ENCODE peak calls at places on chromosomes 2 and 18, in six cellular contexts. One of them, this sample, is unnamed.

GRCh38 chr18:13237641-13238040 is 19.1 kb downstream of the LDLRAD4 start:
- DNase-seq in ovary: no peak
- DNase-seq in A549: no peak
- DNase-seq in ascending aorta: peak
- DNase-seq in psoas muscle: no peak
- DNase-seq in astrocyte of the spinal cord: no peak
- DNase-seq in this sample: no peak

GRCh38 chr2:82796132-82796531 is 1662.9 kb downstream of the SUCLG1 start:
- DNase-seq in ovary: no peak
- DNase-seq in A549: no peak
- DNase-seq in ascending aorta: no peak
- DNase-seq in psoas muscle: no peak
- DNase-seq in astrocyte of the spinal cord: peak
- DNase-seq in this sample: no peak

GRCh38 chr2:61272421-61273070 is 110.6 kb downstream of the C2orf74 start:
- DNase-seq in ovary: no peak
- DNase-seq in A549: no peak
- DNase-seq in ascending aorta: no peak
- DNase-seq in psoas muscle: no peak
- DNase-seq in astrocyte of the spinal cord: peak
- DNase-seq in this sample: no peak

GRCh38 chr2:107777962-107778361 is 48.7 kb upstream of the RGPD4 start:
- DNase-seq in ovary: no peak
- DNase-seq in A549: no peak
- DNase-seq in ascending aorta: no peak
- DNase-seq in psoas muscle: no peak
- DNase-seq in astrocyte of the spinal cord: no peak
- DNase-seq in this sample: no peak

GRCh38 chr2:148592812-148593211 is 51.7 kb upstream of the EPC2 start:
- DNase-seq in ovary: no peak
- DNase-seq in A549: no peak
- DNase-seq in ascending aorta: no peak
- DNase-seq in psoas muscle: no peak
- DNase-seq in astrocyte of the spinal cord: no peak
- DNase-seq in this sample: no peak

GRCh38 chr2:222837643-222838056 is 23.2 kb upstream of the ACSL3 start:
- DNase-seq in ovary: no peak
- DNase-seq in A549: peak
- DNase-seq in ascending aorta: no peak
- DNase-seq in psoas muscle: no peak
- DNase-seq in astrocyte of the spinal cord: no peak
- DNase-seq in this sample: no peak

GRCh38 chr2:150889141-150889540 is 372.5 kb downstream of the RBM43 start:
- DNase-seq in ovary: no peak
- DNase-seq in A549: no peak
- DNase-seq in ascending aorta: no peak
- DNase-seq in psoas muscle: no peak
- DNase-seq in astrocyte of the spinal cord: peak
- DNase-seq in this sample: no peak

GRCh38 chr2:22821458-22821857 is 563.5 kb upstream of the KLHL29 start:
- DNase-seq in ovary: no peak
- DNase-seq in A549: no peak
- DNase-seq in ascending aorta: no peak
- DNase-seq in psoas muscle: no peak
- DNase-seq in astrocyte of the spinal cord: no peak
- DNase-seq in this sample: no peak

GRCh38 chr18:10290244-10291240 is 163.9 kb upstream of the APCDD1 start:
- DNase-seq in ovary: no peak
- DNase-seq in A549: no peak
- DNase-seq in ascending aorta: no peak
- DNase-seq in psoas muscle: no peak
- DNase-seq in astrocyte of the spinal cord: no peak
- DNase-seq in this sample: no peak

GRCh38 chr2:236863729-236864126 is 222.0 kb upstream of the COPS8 start:
- DNase-seq in ovary: no peak
- DNase-seq in A549: no peak
- DNase-seq in ascending aorta: peak
- DNase-seq in psoas muscle: no peak
- DNase-seq in astrocyte of the spinal cord: no peak
- DNase-seq in this sample: no peak

GRCh38 chr2:29114514-29114840 is 738 bp upstream of the CLIP4 start:
- DNase-seq in ovary: peak
- DNase-seq in A549: no peak
- DNase-seq in ascending aorta: no peak
- DNase-seq in psoas muscle: no peak
- DNase-seq in astrocyte of the spinal cord: no peak
- DNase-seq in this sample: no peak

GRCh38 chr2:86556508-86556907 is 6.7 kb downstream of the CHMP3 start:
- DNase-seq in ovary: no peak
- DNase-seq in A549: no peak
- DNase-seq in ascending aorta: no peak
- DNase-seq in psoas muscle: no peak
- DNase-seq in astrocyte of the spinal cord: no peak
- DNase-seq in this sample: no peak

GRCh38 chr2:118198268-118198667 is 110.0 kb downstream of the INSIG2 start:
- DNase-seq in ovary: no peak
- DNase-seq in A549: no peak
- DNase-seq in ascending aorta: no peak
- DNase-seq in psoas muscle: no peak
- DNase-seq in astrocyte of the spinal cord: no peak
- DNase-seq in this sample: no peak

GRCh38 chr18:3461704-3462103 is 11.7 kb downstream of the TGIF1 start:
- DNase-seq in ovary: no peak
- DNase-seq in A549: no peak
- DNase-seq in ascending aorta: no peak
- DNase-seq in psoas muscle: no peak
- DNase-seq in astrocyte of the spinal cord: no peak
- DNase-seq in this sample: no peak

GRCh38 chr2:55152475-55153422 is 79.3 kb downstream of the CLHC1 start:
- DNase-seq in ovary: no peak
- DNase-seq in A549: no peak
- DNase-seq in ascending aorta: peak
- DNase-seq in psoas muscle: no peak
- DNase-seq in astrocyte of the spinal cord: no peak
- DNase-seq in this sample: no peak

GRCh38 chr2:55995206-55995605 is 71.6 kb upstream of the EFEMP1 start:
- DNase-seq in ovary: no peak
- DNase-seq in A549: no peak
- DNase-seq in ascending aorta: no peak
- DNase-seq in psoas muscle: no peak
- DNase-seq in astrocyte of the spinal cord: no peak
- DNase-seq in this sample: no peak

GRCh38 chr18:24793742-24794141 is 333.3 kb downstream of the HRH4 start:
- DNase-seq in ovary: no peak
- DNase-seq in A549: no peak
- DNase-seq in ascending aorta: no peak
- DNase-seq in psoas muscle: no peak
- DNase-seq in astrocyte of the spinal cord: no peak
- DNase-seq in this sample: no peak

GRCh38 chr2:112877423-112877822 is 33.5 kb upstream of the IL37 start:
- DNase-seq in ovary: no peak
- DNase-seq in A549: no peak
- DNase-seq in ascending aorta: no peak
- DNase-seq in psoas muscle: no peak
- DNase-seq in astrocyte of the spinal cord: peak
- DNase-seq in this sample: no peak

GRCh38 chr2:212956665-212957064 is 194.7 kb downstream of the IKZF2 start:
- DNase-seq in ovary: no peak
- DNase-seq in A549: no peak
- DNase-seq in ascending aorta: no peak
- DNase-seq in psoas muscle: no peak
- DNase-seq in astrocyte of the spinal cord: no peak
- DNase-seq in this sample: no peak

GRCh38 chr2:219344756-219345458 is 12.4 kb upstream of the RESP18 start:
- DNase-seq in ovary: no peak
- DNase-seq in A549: no peak
- DNase-seq in ascending aorta: no peak
- DNase-seq in psoas muscle: no peak
- DNase-seq in astrocyte of the spinal cord: peak
- DNase-seq in this sample: no peak

GRCh38 chr2:181324912-181325311 is 132.3 kb upstream of the ITGA4 start:
- DNase-seq in ovary: no peak
- DNase-seq in A549: no peak
- DNase-seq in ascending aorta: no peak
- DNase-seq in psoas muscle: no peak
- DNase-seq in astrocyte of the spinal cord: no peak
- DNase-seq in this sample: no peak

GRCh38 chr2:196101325-196101981 is 32.8 kb upstream of the DNAH7 start:
- DNase-seq in ovary: no peak
- DNase-seq in A549: no peak
- DNase-seq in ascending aorta: no peak
- DNase-seq in psoas muscle: no peak
- DNase-seq in astrocyte of the spinal cord: peak
- DNase-seq in this sample: peak

GRCh38 chr18:57347784-57348183 is 4.6 kb upstream of the ST8SIA3 start:
- DNase-seq in ovary: no peak
- DNase-seq in A549: no peak
- DNase-seq in ascending aorta: no peak
- DNase-seq in psoas muscle: no peak
- DNase-seq in astrocyte of the spinal cord: no peak
- DNase-seq in this sample: no peak

GRCh38 chr18:79275992-79276391 is 119.7 kb upstream of the NFATC1 start:
- DNase-seq in ovary: no peak
- DNase-seq in A549: no peak
- DNase-seq in ascending aorta: no peak
- DNase-seq in psoas muscle: no peak
- DNase-seq in astrocyte of the spinal cord: no peak
- DNase-seq in this sample: no peak

GRCh38 chr2:190763901-190764514 is 115.1 kb downstream of the NAB1 start:
- DNase-seq in ovary: no peak
- DNase-seq in A549: no peak
- DNase-seq in ascending aorta: no peak
- DNase-seq in psoas muscle: no peak
- DNase-seq in astrocyte of the spinal cord: no peak
- DNase-seq in this sample: no peak

GRCh38 chr2:178767099-178768060 is 39.8 kb downstream of the TTN start:
- DNase-seq in ovary: no peak
- DNase-seq in A549: no peak
- DNase-seq in ascending aorta: no peak
- DNase-seq in psoas muscle: no peak
- DNase-seq in astrocyte of the spinal cord: no peak
- DNase-seq in this sample: no peak

GRCh38 chr18:28582724-28583123 is 405.8 kb upstream of the CDH2 start:
- DNase-seq in ovary: no peak
- DNase-seq in A549: no peak
- DNase-seq in ascending aorta: no peak
- DNase-seq in psoas muscle: no peak
- DNase-seq in astrocyte of the spinal cord: no peak
- DNase-seq in this sample: no peak

GRCh38 chr18:54222922-54223567 is 1.4 kb downstream of the MBD2 start:
- DNase-seq in ovary: no peak
- DNase-seq in A549: no peak
- DNase-seq in ascending aorta: no peak
- DNase-seq in psoas muscle: no peak
- DNase-seq in astrocyte of the spinal cord: no peak
- DNase-seq in this sample: no peak

GRCh38 chr18:79898952-79899608 is 52.4 kb downstream of the SLC66A2 start:
- DNase-seq in ovary: no peak
- DNase-seq in A549: no peak
- DNase-seq in ascending aorta: no peak
- DNase-seq in psoas muscle: no peak
- DNase-seq in astrocyte of the spinal cord: no peak
- DNase-seq in this sample: no peak

DNA sequence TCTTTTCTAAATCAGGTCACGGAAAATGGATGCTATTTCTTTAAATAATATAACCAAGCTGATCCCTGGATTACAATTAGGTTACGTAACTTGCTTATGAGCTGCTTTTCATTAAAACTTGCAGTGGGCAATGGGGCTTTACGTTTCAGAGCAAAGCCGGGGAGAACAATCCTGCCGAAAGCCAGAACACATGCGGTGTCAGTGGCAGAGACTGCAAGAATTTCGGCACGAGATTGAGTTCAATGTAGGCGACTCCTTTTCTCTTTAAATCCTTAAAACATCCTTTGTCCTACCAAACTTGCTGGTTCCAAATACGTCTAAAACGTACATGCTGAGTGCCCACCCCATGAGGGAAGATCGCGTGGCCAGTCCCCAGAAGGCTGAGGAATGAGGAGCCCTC is 36.8 kb upstream of the NCOA1 start:
- DNase-seq in ovary: no peak
- DNase-seq in A549: no peak
- DNase-seq in ascending aorta: no peak
- DNase-seq in psoas muscle: no peak
- DNase-seq in astrocyte of the spinal cord: peak
- DNase-seq in this sample: peak
- H3K4me3 ChIP-seq in ovary: peak
- H3K4me3 ChIP-seq in A549: no peak
- H3K4me3 ChIP-seq in ascending aorta: peak
- H3K4me3 ChIP-seq in psoas muscle: peak
- H3K4me3 ChIP-seq in astrocyte of the spinal cord: peak
- H3K4me3 ChIP-seq in this sample: peak

DNA sequence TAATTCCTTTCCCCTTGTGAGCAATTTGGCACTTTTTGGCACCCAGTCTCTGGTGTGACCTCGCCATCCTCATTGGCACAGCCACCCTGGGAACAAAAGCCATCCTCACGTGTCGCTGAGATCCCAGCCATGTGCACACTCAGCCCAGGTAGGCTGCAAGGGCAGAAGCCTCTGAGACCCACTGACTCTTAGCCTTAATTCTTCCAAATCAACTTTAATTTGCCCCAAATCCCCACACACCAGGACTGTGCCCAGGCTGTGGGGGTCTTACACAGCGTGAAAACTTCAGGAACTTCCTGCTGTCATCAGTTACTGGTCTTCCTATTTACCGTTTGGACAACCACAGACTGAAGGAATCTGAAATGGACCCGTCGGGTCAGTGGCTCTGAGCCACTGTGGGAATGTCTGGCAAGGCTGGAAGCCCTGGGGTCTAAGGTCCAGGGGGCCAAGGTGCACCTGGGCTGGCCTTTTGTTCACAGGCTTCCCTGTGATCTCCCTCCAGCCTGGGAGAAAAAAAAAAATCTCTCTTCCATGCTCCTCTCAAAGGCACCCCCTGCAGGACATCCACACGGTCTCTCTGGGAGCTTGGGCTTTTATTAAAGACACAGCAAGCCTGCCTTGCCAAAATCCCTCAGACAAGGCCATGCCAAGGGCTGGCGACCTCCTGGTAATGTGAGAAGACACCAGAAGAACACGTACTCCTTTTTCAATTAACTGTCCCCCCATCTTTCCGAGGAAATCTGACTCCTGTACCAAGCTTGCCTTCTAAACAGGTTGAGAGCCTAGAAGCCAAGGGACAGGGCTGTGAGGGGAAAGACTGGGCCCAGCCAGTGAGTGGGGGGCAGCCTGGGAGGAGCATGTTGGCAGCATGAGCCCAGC is 42.1 kb upstream of the LAPTM4A start:
- DNase-seq in ovary: peak
- DNase-seq in A549: peak
- DNase-seq in ascending aorta: no peak
- DNase-seq in psoas muscle: peak
- DNase-seq in astrocyte of the spinal cord: peak
- DNase-seq in this sample: peak
- TF ChIP-seq CTCF in ovary: no peak
- TF ChIP-seq CTCF in A549: peak
- TF ChIP-seq CTCF in ascending aorta: peak
- TF ChIP-seq CTCF in psoas muscle: peak
- TF ChIP-seq CTCF in astrocyte of the spinal cord: peak
- TF ChIP-seq CTCF in this sample: peak

GRCh38 chr18:23530195-23530594 is 26.9 kb downstream of the RMC1 start:
- DNase-seq in ovary: no peak
- DNase-seq in A549: no peak
- DNase-seq in ascending aorta: no peak
- DNase-seq in psoas muscle: no peak
- DNase-seq in astrocyte of the spinal cord: no peak
- DNase-seq in this sample: no peak
- H3K4me3 ChIP-seq in ovary: no peak
- H3K4me3 ChIP-seq in A549: no peak
- H3K4me3 ChIP-seq in ascending aorta: no peak
- H3K4me3 ChIP-seq in psoas muscle: no peak
- H3K4me3 ChIP-seq in astrocyte of the spinal cord: no peak
- H3K4me3 ChIP-seq in this sample: no peak

GRCh38 chr2:51795248-51795888 is 763.4 kb upstream of the NRXN1 start:
- DNase-seq in ovary: no peak
- DNase-seq in A549: no peak
- DNase-seq in ascending aorta: no peak
- DNase-seq in psoas muscle: no peak
- DNase-seq in astrocyte of the spinal cord: no peak
- DNase-seq in this sample: no peak
- TF ChIP-seq CTCF in ovary: no peak
- TF ChIP-seq CTCF in A549: no peak
- TF ChIP-seq CTCF in ascending aorta: no peak
- TF ChIP-seq CTCF in psoas muscle: no peak
- TF ChIP-seq CTCF in astrocyte of the spinal cord: peak
- TF ChIP-seq CTCF in this sample: peak